ENCODE peak calls at places on chromosomes 3 and 15, in four cellular contexts. One of them, this sample, is unnamed.

GRCh38 chr3:126671521-126671920 is 16.6 kb upstream of the TXNRD3 start:
- DNase-seq in hypothalamus: no peak
- DNase-seq in upper lobe of left lung: no peak
- DNase-seq in memory B cell: no peak
- DNase-seq in this sample: no peak

GRCh38 chr3:38067508-38068233 is 28.7 kb downstream of the DLEC1 start:
- DNase-seq in memory B cell: no peak
- DNase-seq in hypothalamus: no peak
- DNase-seq in upper lobe of left lung: no peak
- DNase-seq in this sample: no peak

GRCh38 chr3:171178714-171179113 is 152.2 kb upstream of the SLC2A2 start:
- DNase-seq in hypothalamus: no peak
- DNase-seq in memory B cell: no peak
- DNase-seq in upper lobe of left lung: no peak
- DNase-seq in this sample: no peak

GRCh38 chr3:61111764-61112163 is 139.5 kb downstream of the FHIT start:
- DNase-seq in hypothalamus: no peak
- DNase-seq in upper lobe of left lung: no peak
- DNase-seq in memory B cell: no peak
- DNase-seq in this sample: no peak

GRCh38 chr3:17678116-17678741 is 64.2 kb downstream of the TBC1D5 start:
- DNase-seq in hypothalamus: no peak
- DNase-seq in memory B cell: no peak
- DNase-seq in upper lobe of left lung: no peak
- DNase-seq in this sample: no peak

GRCh38 chr15:82943176-82943575 is 9.3 kb downstream of the HOMER2 start:
- DNase-seq in hypothalamus: no peak
- DNase-seq in memory B cell: no peak
- DNase-seq in upper lobe of left lung: no peak
- DNase-seq in this sample: no peak

GRCh38 chr15:45122719-45123118 is 7.0 kb downstream of the DUOXA1 start:
- DNase-seq in hypothalamus: no peak
- DNase-seq in upper lobe of left lung: no peak
- DNase-seq in memory B cell: no peak
- DNase-seq in this sample: no peak

GRCh38 chr3:78368576-78369345 is 1328.9 kb downstream of the ROBO2 start:
- DNase-seq in hypothalamus: no peak
- DNase-seq in memory B cell: no peak
- DNase-seq in upper lobe of left lung: no peak
- DNase-seq in this sample: no peak

GRCh38 chr3:18618723-18619122 is 193.6 kb upstream of the SATB1 start:
- DNase-seq in memory B cell: no peak
- DNase-seq in hypothalamus: no peak
- DNase-seq in upper lobe of left lung: no peak
- DNase-seq in this sample: no peak

GRCh38 chr3:194267744-194268658 is 83.1 kb downstream of the CPN2 start:
- DNase-seq in memory B cell: no peak
- DNase-seq in upper lobe of left lung: peak
- DNase-seq in hypothalamus: no peak
- DNase-seq in this sample: no peak

GRCh38 chr3:128823008-128823407 is 56.4 kb upstream of the ACAD9 start:
- DNase-seq in memory B cell: no peak
- DNase-seq in hypothalamus: no peak
- DNase-seq in upper lobe of left lung: no peak
- DNase-seq in this sample: no peak

GRCh38 chr15:29616512-29616911 is 205.8 kb downstream of the TJP1 start:
- DNase-seq in upper lobe of left lung: no peak
- DNase-seq in hypothalamus: no peak
- DNase-seq in memory B cell: no peak
- DNase-seq in this sample: no peak

GRCh38 chr3:10672422-10672821 is 143.6 kb upstream of the SLC6A11 start:
- DNase-seq in memory B cell: no peak
- DNase-seq in hypothalamus: no peak
- DNase-seq in upper lobe of left lung: no peak
- DNase-seq in this sample: no peak

GRCh38 chr3:25468866-25469319 is 40.8 kb downstream of the RARB start:
- DNase-seq in upper lobe of left lung: peak
- DNase-seq in hypothalamus: no peak
- DNase-seq in memory B cell: no peak
- DNase-seq in this sample: no peak

GRCh38 chr3:178320481-178321352 is 215.5 kb upstream of the KCNMB2 start:
- DNase-seq in hypothalamus: no peak
- DNase-seq in upper lobe of left lung: no peak
- DNase-seq in memory B cell: no peak
- DNase-seq in this sample: no peak

GRCh38 chr3:189238071-189238470 is 66.3 kb downstream of the TPRG1 start:
- DNase-seq in upper lobe of left lung: no peak
- DNase-seq in hypothalamus: no peak
- DNase-seq in memory B cell: no peak
- DNase-seq in this sample: no peak

GRCh38 chr3:108100906-108101305 is 10.1 kb upstream of the CD47 start:
- DNase-seq in hypothalamus: no peak
- DNase-seq in upper lobe of left lung: no peak
- DNase-seq in memory B cell: no peak
- DNase-seq in this sample: peak

GRCh38 chr15:99542828-99543227 is 23.0 kb upstream of the MEF2A start:
- DNase-seq in memory B cell: no peak
- DNase-seq in hypothalamus: no peak
- DNase-seq in upper lobe of left lung: no peak
- DNase-seq in this sample: no peak

GRCh38 chr3:178500631-178501030 is 35.6 kb upstream of the KCNMB2 start:
- DNase-seq in upper lobe of left lung: no peak
- DNase-seq in hypothalamus: no peak
- DNase-seq in memory B cell: no peak
- DNase-seq in this sample: no peak

GRCh38 chr15:39427705-39428104 is 153.2 kb upstream of the THBS1 start:
- DNase-seq in upper lobe of left lung: no peak
- DNase-seq in memory B cell: no peak
- DNase-seq in hypothalamus: no peak
- DNase-seq in this sample: no peak

GRCh38 chr3:140529096-140529495 is 148.8 kb upstream of the TRIM42 start:
- DNase-seq in upper lobe of left lung: no peak
- DNase-seq in hypothalamus: no peak
- DNase-seq in memory B cell: no peak
- DNase-seq in this sample: no peak

GRCh38 chr15:96416934-96417759 is 86.6 kb downstream of the NR2F2 start:
- DNase-seq in memory B cell: no peak
- DNase-seq in hypothalamus: no peak
- DNase-seq in upper lobe of left lung: peak
- DNase-seq in this sample: no peak

GRCh38 chr15:68420186-68420684 is 11.7 kb downstream of the ITGA11 start:
- DNase-seq in memory B cell: no peak
- DNase-seq in upper lobe of left lung: no peak
- DNase-seq in hypothalamus: no peak
- DNase-seq in this sample: no peak

GRCh38 chr3:106518516-106518915 is 649.7 kb upstream of the CBLB start:
- DNase-seq in memory B cell: no peak
- DNase-seq in upper lobe of left lung: no peak
- DNase-seq in hypothalamus: no peak
- DNase-seq in this sample: no peak

GRCh38 chr15:59622289-59622688 is 10.7 kb downstream of the GCNT3 start:
- DNase-seq in upper lobe of left lung: no peak
- DNase-seq in memory B cell: peak
- DNase-seq in hypothalamus: no peak
- DNase-seq in this sample: no peak

GRCh38 chr3:194129581-194130133 is 6.3 kb upstream of the HES1 start:
- DNase-seq in upper lobe of left lung: no peak
- DNase-seq in hypothalamus: no peak
- DNase-seq in memory B cell: no peak
- DNase-seq in this sample: no peak

GRCh38 chr3:36713904-36714303 is 50.4 kb downstream of the DCLK3 start:
- DNase-seq in memory B cell: no peak
- DNase-seq in upper lobe of left lung: no peak
- DNase-seq in hypothalamus: no peak
- DNase-seq in this sample: no peak

This sample was measured in NCI-H1092 treated with DMSO at 0.1 percent for 48 hours.